ENCODE peak calls at places on chromosomes 16 and 17, in five cellular contexts. X, I, L, Q and E are unnamed samples.
A peak's percentile ranks its signal among the peaks of the same experiment; 100 is the strongest.

GRCh38 chr16:85019659-85020245 is 7.8 kb upstream of the KIAA0513 start:
- DNase-seq in X (no peak), I (no peak), L (no peak), Q (no peak), E (no peak)

GRCh38 chr17:37774508-37774907 is 29.6 kb upstream of the HNF1B start:
- DNase-seq in X (no peak), I (no peak), L (no peak), Q (no peak), E (peak; percentile 80)

GRCh38 chr17:72719582-72720493 is 372.6 kb downstream of the SLC39A11 start:
- DNase-seq in X (no peak), I (peak; percentile 91), L (peak; percentile 24), Q (no peak), E (no peak)

GRCh38 chr17:3964203-3965122 is at the start of gene ATP2A3:
- DNase-seq in X (no peak), I (no peak), L (peak; percentile 27), Q (peak; percentile 51), E (no peak)

GRCh38 chr16:54027126-54027922 is 259.3 kb downstream of the IRX3 start:
- DNase-seq in X (no peak), I (peak; percentile 86), L (peak; percentile 88), Q (no peak), E (no peak)

GRCh38 chr16:78443300-78443604 is 343.8 kb downstream of the WWOX start:
- DNase-seq in X (no peak), I (no peak), L (peak; percentile 22), Q (peak; percentile 16), E (no peak)

GRCh38 chr17:65070620-65071019 is 14.1 kb upstream of the GNA13 start:
- DNase-seq in X (no peak), I (no peak), L (no peak), Q (no peak), E (no peak)

GRCh38 chr17:48162946-48163506 is 55.5 kb downstream of the SNX11 start:
- DNase-seq in X (no peak), I (no peak), L (peak; percentile 7), Q (no peak), E (peak; percentile 18)

GRCh38 chr17:67359960-67360817 is 6.2 kb downstream of the PSMD12 start:
- DNase-seq in X (no peak), I (no peak), L (no peak), Q (peak; percentile 35), E (no peak)
- TF ChIP-seq CTCF in X (no peak), I (peak; percentile 64), L (peak; percentile 28), Q (peak; percentile 42), E (peak; percentile 26)

GRCh38 chr16:726188-726437 is 130 bp downstream of the CCDC78 start:
- DNase-seq in X (no peak), I (no peak), L (no peak), Q (peak; percentile 44), E (no peak)
- H3K4me3 ChIP-seq in X (no peak overlapping the region), I (no peak overlapping the region), L (no peak overlapping the region), Q (no peak overlapping the region), E (no peak overlapping the region)

DNA sequence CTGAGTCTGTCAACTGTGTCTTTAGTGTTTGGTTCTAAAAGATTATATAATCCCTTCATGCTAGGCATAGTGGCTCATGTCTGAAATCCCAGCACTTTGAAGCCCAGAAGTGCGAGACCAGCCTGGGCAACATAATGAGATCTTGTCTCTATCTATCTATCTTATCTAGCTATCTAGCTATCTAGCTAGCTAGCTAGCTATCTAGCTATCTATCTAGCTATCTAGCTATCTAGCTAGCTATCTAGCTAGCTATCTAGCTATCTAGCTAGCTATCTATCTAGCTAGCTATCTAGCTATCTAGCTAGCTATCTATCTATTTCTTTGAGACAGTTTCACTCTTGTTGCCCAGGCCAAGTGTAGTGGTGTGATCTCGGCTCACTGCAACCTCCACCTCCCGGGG is 43.8 kb downstream of the SPAG9 start:
- DNase-seq in X (no peak), I (no peak), L (no peak), Q (no peak), E (no peak)
- TF ChIP-seq CTCF in X (no peak), I (no peak), L (no peak), Q (no peak), E (no peak)

DNA sequence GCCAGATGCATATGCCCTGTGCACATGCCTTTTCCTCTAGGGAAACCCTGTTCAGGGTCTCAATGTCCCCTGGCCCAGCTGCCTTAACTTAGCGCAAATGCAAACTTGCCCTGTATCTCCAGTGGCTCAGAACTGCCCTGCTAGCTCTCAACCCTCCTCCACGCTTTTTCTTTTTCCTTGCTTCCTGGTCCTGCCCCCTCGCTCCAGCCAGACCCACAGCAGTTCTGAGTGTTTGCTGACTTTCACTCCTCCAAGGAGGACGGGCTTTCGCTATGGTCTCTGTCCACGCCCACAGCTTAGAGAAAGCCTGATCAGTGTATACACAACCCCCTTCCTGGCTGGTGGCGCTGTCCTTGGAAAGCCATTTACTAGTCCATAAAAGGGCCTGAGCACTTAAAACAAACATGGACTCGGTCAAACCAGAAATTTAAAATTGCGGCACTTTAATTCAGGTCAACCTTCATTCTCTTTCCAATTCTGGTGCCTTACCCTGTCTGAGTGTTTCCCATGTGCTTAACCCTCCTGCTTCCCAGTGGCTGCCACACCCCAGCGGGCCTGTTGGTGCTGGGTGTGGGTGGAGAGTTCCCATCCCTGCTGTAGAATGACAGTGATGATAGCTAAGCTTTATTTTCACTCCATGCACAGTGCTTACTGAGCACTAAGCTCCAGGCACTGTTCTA is 15.6 kb upstream of the TMEM98 start:
- DNase-seq in X (peak; percentile 76), I (peak; percentile 73), L (peak; percentile 87), Q (peak; percentile 39), E (no peak)
- H3K4me3 ChIP-seq in X (peak overlapping the region; percentile 38), I (no peak overlapping the region), L (peak overlapping the region; percentile 16), Q (no peak overlapping the region), E (no peak overlapping the region)

GRCh38 chr17:76336756-76337412 is 16.8 kb downstream of the PRPSAP1 start:
- DNase-seq in X (no peak), I (no peak), L (no peak), Q (peak; percentile 66), E (no peak)
- TF ChIP-seq CTCF in X (no peak), I (no peak), L (no peak), Q (no peak), E (no peak)

GRCh38 chr17:83091257-83092141 is 12.1 kb downstream of the METRNL start:
- DNase-seq in X (no peak), I (no peak), L (no peak), Q (no peak), E (no peak)

GRCh38 chr17:83089322-83090156 is 10.1 kb downstream of the METRNL start:
- DNase-seq in X (peak; percentile 57), I (no peak), L (peak; percentile 53), Q (no peak), E (no peak)

GRCh38 chr17:83092186-83092585 is 12.8 kb downstream of the METRNL start:
- DNase-seq in X (no peak), I (no peak), L (no peak), Q (no peak), E (no peak)

GRCh38 chr17:83088451-83089321 is 9.3 kb downstream of the METRNL start:
- DNase-seq in X (peak; percentile 21), I (no peak), L (no peak), Q (no peak), E (no peak)

DNA sequence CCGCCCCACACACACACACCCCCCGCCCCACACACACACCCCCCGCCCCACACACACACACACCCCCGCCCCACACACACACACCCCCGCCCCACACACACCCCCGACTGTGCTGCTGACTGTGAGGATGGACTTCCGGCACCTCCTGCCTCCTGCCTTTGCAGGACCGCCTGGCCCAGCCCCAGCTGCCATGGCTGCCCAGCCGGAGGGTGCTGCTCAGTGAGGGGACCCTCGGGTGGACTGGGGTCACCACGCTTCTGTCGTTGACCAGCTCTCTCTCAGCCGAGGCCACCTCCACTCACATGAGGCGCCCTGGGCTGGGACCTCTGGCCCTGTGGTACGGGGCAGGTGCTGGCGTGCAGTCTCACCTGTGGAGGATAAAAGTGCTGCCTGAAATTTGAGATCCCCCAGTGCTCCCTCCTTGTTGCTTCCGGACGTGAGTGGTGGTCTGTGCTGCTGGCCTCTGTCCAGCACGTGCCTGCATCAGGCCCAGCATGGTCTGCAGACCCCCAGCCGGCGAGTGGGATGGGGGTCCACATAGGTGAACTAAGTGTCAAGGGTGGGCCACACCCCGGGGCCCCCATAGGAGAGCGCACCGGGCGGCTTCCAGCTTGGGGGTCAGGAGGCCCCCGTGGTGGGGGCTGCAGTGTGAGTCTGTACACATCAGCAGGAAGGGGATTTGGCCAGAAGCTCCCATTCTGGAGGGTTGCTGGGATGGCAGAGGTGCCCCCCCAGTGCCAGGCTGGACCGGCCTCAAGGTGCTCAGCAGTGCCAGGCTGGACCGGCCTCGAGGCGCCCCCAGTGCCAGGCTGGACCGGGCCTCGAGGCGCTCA is 11.2 kb downstream of the METRNL start:
- DNase-seq in X (no peak), I (no peak), L (no peak), Q (no peak), E (no peak)
- H3K4me3 ChIP-seq in X (peak overlapping the region; percentile 5), I (no peak overlapping the region), L (no peak overlapping the region), Q (no peak overlapping the region), E (no peak overlapping the region)

GRCh38 chr17:49930880-49931279 is 38.1 kb upstream of the DLX4 start:
- DNase-seq in X (no peak), I (no peak), L (no peak), Q (no peak), E (no peak)
- TF ChIP-seq CTCF in X (no peak), I (no peak), L (no peak), Q (no peak), E (no peak)

DNA sequence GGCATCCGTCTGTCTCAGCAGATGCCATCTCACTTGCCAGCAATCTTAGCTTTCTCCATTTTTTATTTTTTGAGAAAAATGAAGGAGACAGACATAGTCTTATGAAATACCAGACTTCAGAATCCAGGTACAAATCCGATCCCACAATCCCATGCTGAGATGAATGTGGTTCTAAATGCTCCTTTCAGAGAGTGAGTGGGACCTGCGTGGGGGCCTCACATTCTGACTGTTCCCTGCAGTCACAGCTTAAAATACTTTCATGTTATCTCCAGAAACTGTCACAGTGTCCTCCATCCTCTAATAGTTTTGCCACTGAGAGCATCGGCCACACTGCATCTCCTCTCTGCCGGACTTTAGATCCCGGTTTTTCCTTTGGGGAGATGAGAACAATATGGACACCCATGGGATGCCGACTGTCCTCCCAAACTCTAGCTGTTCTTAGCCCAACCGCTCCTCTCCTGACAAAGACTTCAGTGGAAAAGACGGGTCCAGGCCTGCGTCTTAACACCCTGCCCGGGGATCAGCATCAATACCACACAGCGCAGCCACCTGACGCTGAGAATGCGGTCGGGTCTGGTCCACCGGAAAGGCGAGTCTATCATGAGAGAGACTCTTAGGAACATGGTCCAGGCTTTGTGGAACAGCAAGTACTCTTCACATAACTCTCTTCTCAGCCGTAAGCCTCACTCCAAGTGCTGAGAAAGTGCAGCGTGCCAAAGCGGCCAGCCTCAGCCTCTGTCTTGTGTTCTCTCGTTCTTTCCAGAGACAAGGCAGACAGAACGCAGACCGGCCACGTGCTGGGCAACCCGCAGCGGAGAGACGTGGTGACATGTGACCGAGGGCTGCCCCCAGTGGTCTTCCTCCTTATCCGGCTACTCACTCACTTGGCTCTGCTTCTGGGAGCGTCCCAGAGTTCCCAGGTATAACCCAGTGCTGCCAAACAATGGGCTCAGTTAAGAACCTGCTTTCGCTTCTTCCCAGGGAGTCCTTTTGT is 34.6 kb upstream of the ENDOV start:
- DNase-seq in X (no peak), I (no peak), L (no peak), Q (no peak), E (no peak)
- H3K4me3 ChIP-seq in X (no peak overlapping the region), I (no peak overlapping the region), L (no peak overlapping the region), Q (no peak overlapping the region), E (no peak overlapping the region)